ENCODE peak calls at places on chromosomes 1 and 21, in nine cellular contexts. N is transverse colon, I is sigmoid colon, U is stomach, L is A549, H is ovary, E is SK-N-SH, D is tibial nerve, T is GM12878. F is an unnamed sample.

GRCh38 chr1:217139513-217139912 is 416.3 kb upstream of the ESRRG start:
- DNase-seq in N (no peak), I (no peak), U (no peak), L (no peak), H (no peak), E (peak; percentile 14), D (no peak), T (no peak), F (no peak)

GRCh38 chr1:205719762-205720161 is 30.2 kb downstream of the NUCKS1 start:
- DNase-seq in N (no peak), I (no peak), U (no peak), L (no peak), H (no peak), E (no peak), D (no peak), T (no peak), F (no peak)

GRCh38 chr1:233105225-233105624 is 154.8 kb downstream of the NTPCR start:
- DNase-seq in N (no peak), I (no peak), U (no peak), L (no peak), H (no peak), E (no peak), D (no peak), T (no peak), F (no peak)

GRCh38 chr1:65247419-65248359 is 61.7 kb upstream of the DNAJC6 start:
- DNase-seq in N (no peak), I (no peak), U (no peak), L (peak; percentile 45), H (no peak), E (peak; percentile 20), D (no peak), T (no peak), F (no peak)

GRCh38 chr1:32892368-32893197 is 6.3 kb downstream of the HPCA start:
- DNase-seq in N (peak; percentile 69), I (peak; percentile 60), U (no peak), L (peak; percentile 44), H (peak; percentile 39), E (peak; percentile 92), D (no peak), T (no peak), F (no peak)

GRCh38 chr1:44294588-44295007 is 60.5 kb downstream of the ERI3 start:
- DNase-seq in N (peak; percentile 64), I (peak; percentile 72), U (peak; percentile 29), L (peak; percentile 32), H (peak; percentile 39), E (peak; percentile 41), D (peak; percentile 68), T (no peak), F (no peak)

GRCh38 chr21:31514598-31514997 is 144.9 kb upstream of the SOD1 start:
- DNase-seq in N (no peak), I (no peak), U (no peak), L (no peak), H (no peak), E (peak; percentile 78), D (peak; percentile 28), T (no peak), F (no peak)

GRCh38 chr1:238581332-238581731 is 690.6 kb upstream of the ZP4 start:
- DNase-seq in N (no peak), I (no peak), U (no peak), L (no peak), H (no peak), E (no peak), D (no peak), T (no peak), F (no peak)

DNA sequence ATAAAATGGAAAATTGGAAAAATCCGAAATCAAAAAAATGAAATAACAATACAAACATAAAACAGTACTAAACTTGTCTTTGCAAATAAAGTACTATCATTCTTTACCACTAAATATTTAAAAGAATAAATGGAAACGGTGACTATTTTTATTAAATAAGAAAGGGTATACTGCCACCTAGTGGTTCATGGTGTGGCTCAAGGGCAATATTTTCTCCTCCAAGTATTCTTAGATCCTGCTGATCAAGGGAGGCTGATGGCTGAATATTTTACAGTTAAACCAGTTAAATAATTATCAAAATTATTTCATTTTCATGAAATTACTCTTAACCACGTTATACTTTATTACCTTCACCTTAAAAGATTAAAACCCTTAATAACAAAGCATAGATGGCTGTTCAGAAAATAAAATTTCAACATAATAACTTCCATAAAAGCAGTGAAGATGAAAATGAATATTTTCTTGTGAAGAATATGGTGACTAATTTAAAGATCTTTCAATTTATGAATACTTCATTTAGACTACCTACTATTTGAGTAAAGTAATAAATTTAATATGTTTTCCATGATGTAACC is 1793.9 kb downstream of the NCAM2 start:
- DNase-seq in N (no peak), I (no peak), U (no peak), L (peak; percentile 32), H (no peak), E (peak; percentile 60), D (peak; percentile 34), T (no peak), F (no peak)
- TF ChIP-seq EP300 in N (no peak), I (no peak), U (no peak), L (no peak), H (no peak), E (no peak), D (no peak), T (no peak), F (no peak)

DNA sequence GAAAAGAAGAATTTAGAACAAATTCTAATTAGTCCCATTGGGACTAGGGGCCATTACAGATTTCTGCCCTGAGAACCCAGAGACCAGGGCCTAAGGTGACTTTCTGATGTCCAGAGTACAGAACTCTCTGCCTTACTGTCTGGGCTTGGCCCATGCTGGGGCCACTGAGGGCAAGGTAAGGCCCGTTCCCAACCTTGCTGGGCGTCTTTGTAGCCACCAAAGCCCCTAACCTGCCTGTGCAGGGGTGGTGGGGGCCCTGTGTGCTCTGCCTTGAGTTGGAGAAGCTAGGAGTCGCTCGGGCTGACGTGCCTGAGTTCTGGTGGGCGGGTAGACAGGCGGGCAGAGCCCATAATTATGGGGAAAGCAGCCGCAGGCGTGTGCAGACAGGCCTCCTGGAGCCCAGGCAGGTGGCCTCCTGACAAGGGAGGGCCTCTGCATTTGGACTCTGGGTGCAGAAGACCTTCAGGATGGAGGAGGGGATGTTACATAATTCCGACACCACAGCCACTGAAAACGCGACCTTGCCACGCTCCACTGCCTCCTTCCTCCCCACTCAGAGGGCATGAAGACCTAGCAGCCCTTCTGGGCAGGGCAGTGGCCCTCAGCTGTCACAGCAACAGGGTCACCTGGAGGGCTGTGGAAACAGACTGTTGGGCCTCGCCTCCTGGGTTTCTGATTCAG is 239.9 kb upstream of the TMEM51 start:
- DNase-seq in N (no peak), I (no peak), U (no peak), L (no peak), H (no peak), E (no peak), D (no peak), T (peak; percentile 65), F (no peak)
- H3K4me3 ChIP-seq in N (no peak overlapping the region), I (no peak overlapping the region), U (no peak overlapping the region), L (no peak overlapping the region), H (no peak overlapping the region), E (no peak overlapping the region), D (no peak overlapping the region), T (no peak overlapping the region), F (no peak overlapping the region)

GRCh38 chr1:46289134-46289494 is 14.3 kb downstream of the LRRC41 start:
- DNase-seq in N (no peak), I (no peak), U (no peak), L (no peak), H (no peak), E (no peak), D (no peak), T (no peak), F (no peak)

GRCh38 chr1:46284597-46285564 is 18.5 kb downstream of the LRRC41 start:
- DNase-seq in N (no peak), I (no peak), U (no peak), L (no peak), H (no peak), E (no peak), D (no peak), T (no peak), F (no peak)

GRCh38 chr1:46289976-46290375 is 13.4 kb downstream of the LRRC41 start:
- DNase-seq in N (no peak), I (no peak), U (no peak), L (no peak), H (no peak), E (no peak), D (no peak), T (no peak), F (no peak)

GRCh38 chr1:46285730-46286477 is 17.5 kb downstream of the LRRC41 start:
- DNase-seq in N (no peak), I (no peak), U (no peak), L (no peak), H (no peak), E (no peak), D (no peak), T (no peak), F (no peak)

DNA sequence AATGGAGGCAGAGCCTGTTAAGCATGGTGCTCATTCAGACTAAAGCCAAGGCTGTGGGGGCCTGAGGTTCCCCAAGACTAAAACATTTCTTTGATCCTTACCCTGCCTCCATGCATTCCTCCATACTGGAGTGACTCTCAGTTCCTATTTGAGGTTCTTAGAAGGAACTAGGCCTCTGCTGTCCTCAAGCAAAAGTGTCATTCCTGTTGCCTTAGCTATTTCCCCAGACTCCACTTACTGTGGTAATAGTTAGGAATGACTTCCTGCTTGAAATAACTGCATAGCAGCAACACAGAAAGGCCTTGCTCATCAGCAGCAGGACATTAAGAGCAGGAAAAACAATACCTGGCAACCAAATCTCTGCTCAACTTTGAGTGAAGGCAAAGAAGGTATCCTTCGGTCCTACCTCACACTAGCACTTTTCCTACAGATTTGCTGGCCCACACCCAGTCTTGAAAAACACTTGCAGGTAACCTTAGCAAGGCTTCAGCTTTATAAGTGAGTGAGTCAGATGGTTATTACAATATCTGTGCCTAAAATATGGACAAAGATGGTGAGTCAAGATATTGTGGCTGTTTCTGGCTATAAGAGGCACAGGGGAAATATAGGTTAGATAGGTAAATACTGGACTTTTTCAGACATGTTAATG is 14.8 kb downstream of the LRRC41 start:
- DNase-seq in N (no peak), I (no peak), U (no peak), L (no peak), H (no peak), E (no peak), D (no peak), T (no peak), F (no peak)
- TF ChIP-seq EP300 in N (no peak), I (no peak), U (no peak), L (no peak), H (no peak), E (no peak), D (no peak), T (no peak), F (no peak)

GRCh38 chr1:169112241-169112640 is 5.8 kb downstream of the ATP1B1 start:
- DNase-seq in N (peak; percentile 30), I (no peak), U (no peak), L (peak; percentile 36), H (peak; percentile 69), E (no peak), D (no peak), T (no peak), F (no peak)

GRCh38 chr1:169111472-169111871 is 5.0 kb downstream of the ATP1B1 start:
- DNase-seq in N (no peak), I (no peak), U (no peak), L (no peak), H (no peak), E (no peak), D (no peak), T (no peak), F (no peak)

GRCh38 chr1:169109561-169110134 is 3.2 kb downstream of the ATP1B1 start:
- DNase-seq in N (peak; percentile 84), I (peak; percentile 92), U (peak; percentile 87), L (peak; percentile 96), H (peak; percentile 81), E (peak; percentile 70), D (no peak), T (no peak), F (no peak)

GRCh38 chr1:169110265-169110664 is 3.8 kb downstream of the ATP1B1 start:
- DNase-seq in N (no peak), I (no peak), U (peak; percentile 65), L (no peak), H (no peak), E (no peak), D (no peak), T (no peak), F (no peak)

DNA sequence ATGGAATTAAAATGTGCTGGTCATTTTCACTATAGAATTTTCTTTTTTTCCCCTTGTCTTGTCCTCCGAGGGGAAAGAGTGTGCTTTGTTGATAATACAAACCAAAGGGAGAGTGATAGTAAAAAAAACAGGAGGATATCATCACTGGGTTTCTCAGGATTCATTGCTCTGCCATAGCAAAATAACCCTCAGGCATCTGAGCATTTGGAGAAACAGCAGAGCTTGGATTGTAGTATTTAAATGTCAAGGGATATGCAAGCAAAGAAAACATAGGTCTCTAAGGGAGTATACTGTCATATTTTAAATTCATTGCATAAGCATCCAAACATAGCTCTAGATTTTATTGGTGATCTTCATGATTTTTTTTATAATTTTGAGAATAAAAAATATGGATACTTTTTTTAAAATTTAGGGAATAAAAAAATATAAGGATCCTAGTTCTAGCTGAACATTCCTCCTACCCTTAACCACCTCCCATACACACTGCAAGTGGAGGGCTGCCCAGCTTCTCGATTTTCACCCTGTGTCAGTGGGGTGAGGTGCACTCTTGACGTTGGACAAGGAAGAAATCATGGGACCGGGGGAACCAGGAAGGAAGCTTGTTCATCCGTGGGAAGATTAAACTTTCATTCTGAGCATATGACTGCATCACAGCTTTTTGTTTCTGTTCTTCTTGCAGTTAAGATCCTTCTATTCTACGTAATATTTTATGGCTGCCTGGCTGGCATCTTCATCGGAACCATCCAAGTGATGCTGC is 4.4 kb downstream of the ATP1B1 start:
- DNase-seq in N (peak; percentile 35), I (peak; percentile 75), U (no peak), L (peak; percentile 52), H (no peak), E (peak; percentile 38), D (peak; percentile 20), T (no peak), F (no peak)
- H3K4me3 ChIP-seq in N (peak overlapping the region; percentile 86), I (peak overlapping the region; percentile 99), U (peak overlapping the region; percentile 75), L (peak overlapping the region; percentile 92), H (peak overlapping the region; percentile 93), E (peak overlapping the region; percentile 84), D (no peak overlapping the region), T (no peak overlapping the region), F (peak overlapping the region; percentile 92)

F was measured in suprapubic skin.